ENCODE peak calls at places on chromosomes 6 and 20, in six cellular contexts. Z is right lobe of liver, I is cardiac muscle cell, H is heart left ventricle, Y is stomach, J is tibial nerve. C is an unnamed sample.
A peak's percentile ranks its signal among the peaks of the same experiment; 100 is the strongest.

GRCh38 chr6:114085206-114085605 is 114.3 kb upstream of the HDAC2 start:
- DNase-seq in Z (no peak), I (no peak), H (no peak), Y (no peak), J (no peak), C (no peak)

GRCh38 chr20:59122377-59122932 is 41.2 kb upstream of the ZNF831 start:
- DNase-seq in Z (no peak), I (no peak), H (no peak), Y (no peak), J (no peak), C (no peak)

GRCh38 chr6:127959869-127960268 is 59.0 kb upstream of the THEMIS start:
- DNase-seq in Z (no peak), I (no peak), H (no peak), Y (no peak), J (no peak), C (no peak)

GRCh38 chr6:121724576-121724975 is 289.1 kb downstream of the GJA1 start:
- DNase-seq in Z (no peak), I (no peak), H (no peak), Y (no peak), J (no peak), C (no peak)

GRCh38 chr6:4668271-4669179 is 107.7 kb upstream of the CDYL start:
- DNase-seq in Z (no peak), I (no peak), H (no peak), Y (no peak), J (no peak), C (no peak)

GRCh38 chr6:66307490-66307889 is 600.5 kb upstream of the EYS start:
- DNase-seq in Z (no peak), I (no peak), H (no peak), Y (no peak), J (no peak), C (no peak)

GRCh38 chr6:45923831-45924391 is 91.7 kb downstream of the CLIC5 start:
- DNase-seq in Z (no peak), I (no peak), H (no peak), Y (no peak), J (no peak), C (no peak)

GRCh38 chr6:70738028-70738427 is 70.3 kb downstream of the SMAP1 start:
- DNase-seq in Z (no peak), I (no peak), H (no peak), Y (no peak), J (no peak), C (no peak)

GRCh38 chr6:46967950-46968349 is 46.2 kb upstream of the ADGRF5 start:
- DNase-seq in Z (no peak), I (no peak), H (no peak), Y (no peak), J (no peak), C (no peak)

GRCh38 chr6:79335133-79335674 is 100.7 kb upstream of the HMGN3 start:
- DNase-seq in Z (no peak), I (no peak), H (no peak), Y (no peak), J (no peak), C (no peak)

GRCh38 chr6:130385059-130385695 is 19.4 kb downstream of the TMEM200A start:
- DNase-seq in Z (no peak), I (no peak), H (no peak), Y (no peak), J (no peak), C (no peak)

GRCh38 chr20:45957021-45957941 is 14.7 kb downstream of the ZNF335 start:
- DNase-seq in Z (no peak), I (no peak), H (no peak), Y (no peak), J (no peak), C (peak; percentile 75)

GRCh38 chr20:20680991-20681508 is 31.4 kb downstream of the RALGAPA2 start:
- DNase-seq in Z (no peak), I (no peak), H (no peak), Y (no peak), J (no peak), C (no peak)

DNA sequence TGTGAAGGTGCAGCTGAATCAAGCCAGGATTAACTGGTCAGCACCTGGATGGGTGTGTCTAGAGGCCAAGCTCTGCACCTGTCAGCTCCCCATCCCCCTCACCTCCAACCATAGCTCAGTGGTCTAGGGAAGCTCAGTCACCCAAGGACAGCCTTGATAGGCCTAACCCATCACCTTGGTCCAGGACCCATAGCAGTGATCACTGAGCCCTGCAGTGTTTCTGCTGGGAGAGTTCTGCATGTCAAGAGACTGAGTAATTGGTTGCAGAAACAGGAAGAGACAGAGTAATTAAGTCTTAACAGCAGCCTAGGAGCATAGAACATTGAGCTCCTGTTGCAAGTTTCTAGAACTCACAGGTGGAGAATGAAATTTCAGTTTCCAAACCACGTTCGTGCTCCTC is 18.7 kb upstream of the RALGAPB start:
- DNase-seq in Z (no peak), I (no peak), H (no peak), Y (no peak), J (no peak), C (no peak)
- H3K27ac ChIP-seq in Z (no peak overlapping the region), I (no peak overlapping the region), H (peak overlapping the region; percentile 76), Y (no peak overlapping the region), J (no peak overlapping the region), C (no peak overlapping the region)

GRCh38 chr20:33386673-33387072 is 14.6 kb downstream of the CDK5RAP1 start:
- DNase-seq in Z (no peak), I (no peak), H (no peak), Y (no peak), J (no peak), C (no peak)
- H3K4me1 ChIP-seq in Z (no peaks in the 10 kb centered on the region), I (no peaks in the 10 kb centered on the region), H (no peaks in the 10 kb centered on the region), Y (no peaks in the 10 kb centered on the region), J (peaks cover 4% of the 10 kb centered on the region), C (peaks cover 7% of the 10 kb centered on the region)

DNA sequence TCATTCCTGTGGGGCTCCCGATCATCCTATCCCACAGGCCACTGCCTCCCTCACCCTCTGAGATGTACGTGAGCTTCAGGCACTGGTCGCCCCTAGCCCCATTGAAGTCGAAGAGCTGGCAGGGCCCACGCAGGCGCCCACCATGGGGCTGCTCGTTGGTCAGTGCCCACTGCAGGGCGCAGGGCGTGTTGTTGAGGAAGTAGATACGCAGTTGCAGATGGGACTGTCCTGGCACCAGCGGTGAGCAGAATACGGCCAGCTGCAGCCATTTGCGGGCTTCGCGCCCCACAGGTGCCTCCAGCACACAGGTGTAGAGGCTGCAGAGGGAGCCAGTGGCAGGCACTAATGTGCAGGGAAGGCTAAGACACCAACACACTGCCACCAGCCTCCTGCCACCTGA is 6.2 kb downstream of the UNC5CL start:
- DNase-seq in Z (no peak), I (no peak), H (no peak), Y (no peak), J (no peak), C (no peak)
- H3K27ac ChIP-seq in Z (no peak overlapping the region), I (no peak overlapping the region), H (no peak overlapping the region), Y (no peak overlapping the region), J (no peak overlapping the region), C (no peak overlapping the region)

DNA sequence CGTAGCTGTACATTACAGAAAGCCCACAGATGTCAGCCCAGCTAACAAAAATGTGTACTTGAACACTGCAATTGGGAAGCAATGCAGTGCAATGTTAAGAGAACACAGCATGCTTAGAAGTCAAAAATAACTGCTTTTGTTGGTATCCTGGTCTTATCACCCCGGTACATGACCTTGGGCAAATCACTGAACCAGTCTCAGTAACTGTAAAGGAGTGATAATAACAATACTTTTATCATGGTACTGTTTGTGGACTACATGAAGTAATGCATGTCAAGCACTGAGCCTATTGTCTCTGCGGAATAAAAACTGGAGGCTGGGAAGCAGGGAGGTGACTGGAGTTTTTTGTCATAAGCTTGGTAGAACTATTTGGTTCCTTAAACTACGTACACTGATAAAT is 44.7 kb upstream of the SPDEF start:
- DNase-seq in Z (no peak), I (no peak), H (no peak), Y (no peak), J (no peak), C (no peak)
- H3K4me1 ChIP-seq in Z (peaks cover 44% of the 10 kb centered on the region), I (peaks cover 30% of the 10 kb centered on the region), H (peaks cover 27% of the 10 kb centered on the region), Y (peaks cover 76% of the 10 kb centered on the region), J (peaks cover 42% of the 10 kb centered on the region), C (peaks cover 10% of the 10 kb centered on the region)

GRCh38 chr6:35905841-35906498 is 14.9 kb downstream of the SRPK1 start:
- DNase-seq in Z (no peak), I (no peak), H (no peak), Y (no peak), J (no peak), C (no peak)

GRCh38 chr6:35900448-35900847 is 20.4 kb downstream of the SRPK1 start:
- DNase-seq in Z (no peak), I (no peak), H (no peak), Y (no peak), J (no peak), C (no peak)

GRCh38 chr6:35906499-35906846 is 14.4 kb downstream of the SRPK1 start:
- DNase-seq in Z (no peak), I (no peak), H (no peak), Y (no peak), J (no peak), C (no peak)

GRCh38 chr6:35905141-35905785 is 15.6 kb downstream of the SRPK1 start:
- DNase-seq in Z (no peak), I (no peak), H (no peak), Y (no peak), J (no peak), C (no peak)

DNA sequence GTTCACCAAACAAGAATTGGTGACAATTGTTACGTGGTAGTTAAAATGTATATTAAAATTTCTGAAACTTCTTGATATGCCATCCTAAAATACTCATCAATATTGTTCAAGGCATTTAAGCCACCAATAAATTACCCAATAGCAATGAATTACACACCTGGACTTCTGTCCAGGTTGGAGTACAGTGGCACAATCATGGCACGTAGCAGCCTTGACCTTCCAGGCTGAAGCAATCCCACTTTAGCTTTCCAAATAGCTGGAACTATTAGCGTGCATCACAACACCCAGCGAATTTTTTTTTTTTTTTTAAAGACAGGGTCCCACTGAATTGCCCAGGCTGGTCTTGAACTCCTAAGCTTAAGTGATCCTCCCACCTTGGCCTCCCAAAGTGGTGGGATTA is 17.2 kb downstream of the SRPK1 start:
- DNase-seq in Z (peak; percentile 21), I (no peak), H (no peak), Y (no peak), J (no peak), C (no peak)
- H3K27ac ChIP-seq in Z (no peak overlapping the region), I (no peak overlapping the region), H (no peak overlapping the region), Y (no peak overlapping the region), J (no peak overlapping the region), C (no peak overlapping the region)

C was measured in RWPE2.